ENCODE peak calls at places on chromosomes 7 and 10, in four cellular contexts. One of them, this sample, is unnamed.

GRCh38 chr7:99860281-99861127 is 16.3 kb downstream of the OR2AE1 start:
- DNase-seq in IMR-90: peak; percentile 52
- DNase-seq in H9: no peak
- DNase-seq in H1: no peak
- DNase-seq in this sample: no peak

GRCh38 chr7:115229401-115230083 is 307.6 kb downstream of the MDFIC start:
- DNase-seq in IMR-90: no peak
- DNase-seq in H9: no peak
- DNase-seq in H1: no peak
- DNase-seq in this sample: no peak

GRCh38 chr7:35630573-35630972 is 64.4 kb downstream of the HERPUD2 start:
- DNase-seq in IMR-90: peak; percentile 61
- DNase-seq in H9: no peak
- DNase-seq in H1: no peak
- DNase-seq in this sample: no peak

GRCh38 chr7:2929321-2930201 is 85.5 kb upstream of the GNA12 start:
- DNase-seq in IMR-90: no peak
- DNase-seq in H9: peak; percentile 21
- DNase-seq in H1: no peak
- DNase-seq in this sample: peak; percentile 13

GRCh38 chr10:22285130-22285529 is 31.1 kb upstream of the COMMD3 start:
- DNase-seq in IMR-90: no peak
- DNase-seq in H9: no peak
- DNase-seq in H1: no peak
- DNase-seq in this sample: no peak

GRCh38 chr7:1981201-1981877 is 251.4 kb downstream of the MAD1L1 start:
- DNase-seq in IMR-90: no peak
- DNase-seq in H9: no peak
- DNase-seq in H1: no peak
- DNase-seq in this sample: no peak

GRCh38 chr10:21293518-21294356 is 231.7 kb downstream of the SKIDA1 start:
- DNase-seq in IMR-90: no peak
- DNase-seq in H9: no peak
- DNase-seq in H1: no peak
- DNase-seq in this sample: peak; percentile 84

GRCh38 chr7:117053407-117053806 is 100.1 kb downstream of the ST7 start:
- DNase-seq in IMR-90: no peak
- DNase-seq in H9: no peak
- DNase-seq in H1: no peak
- DNase-seq in this sample: no peak

GRCh38 chr7:22884911-22885823 is 62.5 kb upstream of the TOMM7 start:
- DNase-seq in IMR-90: peak; percentile 33
- DNase-seq in H9: no peak
- DNase-seq in H1: no peak
- DNase-seq in this sample: no peak

GRCh38 chr7:89837515-89837914 is 316.8 kb upstream of the STEAP1 start:
- DNase-seq in IMR-90: no peak
- DNase-seq in H9: no peak
- DNase-seq in H1: no peak
- DNase-seq in this sample: peak; percentile 26

GRCh38 chr10:73553316-73553715 is 37.8 kb downstream of the USP54 start:
- DNase-seq in IMR-90: no peak
- DNase-seq in H9: no peak
- DNase-seq in H1: no peak
- DNase-seq in this sample: peak; percentile 37

GRCh38 chr10:27464993-27465392 is 39.1 kb upstream of the RAB18 start:
- DNase-seq in IMR-90: no peak
- DNase-seq in H9: no peak
- DNase-seq in H1: no peak
- DNase-seq in this sample: peak; percentile 76

GRCh38 chr7:63925626-63926460 is 72.8 kb upstream of the ZNF722 start:
- DNase-seq in IMR-90: no peak
- DNase-seq in H9: no peak
- DNase-seq in H1: no peak
- DNase-seq in this sample: no peak

GRCh38 chr10:12841426-12841825 is 160.1 kb downstream of the CCDC3 start:
- DNase-seq in IMR-90: no peak
- DNase-seq in H9: no peak
- DNase-seq in H1: no peak
- DNase-seq in this sample: no peak

GRCh38 chr7:107446531-107446930 is 23.3 kb upstream of the GPR22 start:
- DNase-seq in IMR-90: peak; percentile 79
- DNase-seq in H9: no peak
- DNase-seq in H1: no peak
- DNase-seq in this sample: no peak

GRCh38 chr7:44172803-44173424 is 16.3 kb downstream of the GCK start:
- DNase-seq in IMR-90: no peak
- DNase-seq in H9: no peak
- DNase-seq in H1: no peak
- DNase-seq in this sample: no peak

GRCh38 chr7:19407270-19407669 is 262.0 kb upstream of the FERD3L start:
- DNase-seq in IMR-90: no peak
- DNase-seq in H9: no peak
- DNase-seq in H1: no peak
- DNase-seq in this sample: no peak

GRCh38 chr10:4344544-4344994 is 481.4 kb upstream of the AKR1E2 start:
- DNase-seq in IMR-90: peak; percentile 100
- DNase-seq in H9: no peak
- DNase-seq in H1: peak; percentile 23
- DNase-seq in this sample: peak; percentile 91

GRCh38 chr7:12092499-12093130 is 118.5 kb upstream of the TMEM106B start:
- DNase-seq in IMR-90: peak; percentile 4
- DNase-seq in H9: no peak
- DNase-seq in H1: no peak
- DNase-seq in this sample: no peak

GRCh38 chr7:127536426-127537152 is 48.8 kb downstream of the GCC1 start:
- DNase-seq in IMR-90: no peak
- DNase-seq in H9: peak; percentile 29
- DNase-seq in H1: peak; percentile 3
- DNase-seq in this sample: peak; percentile 24

GRCh38 chr7:42502022-42502421 is 265.0 kb upstream of the GLI3 start:
- DNase-seq in IMR-90: no peak
- DNase-seq in H9: no peak
- DNase-seq in H1: no peak
- DNase-seq in this sample: no peak

GRCh38 chr7:23239709-23240108 is 6.9 kb upstream of the GPNMB start:
- DNase-seq in IMR-90: no peak
- DNase-seq in H9: no peak
- DNase-seq in H1: no peak
- DNase-seq in this sample: no peak

GRCh38 chr7:155066417-155066950 is 3.6 kb upstream of the HTR5A start:
- DNase-seq in IMR-90: peak; percentile 79
- DNase-seq in H9: peak; percentile 34
- DNase-seq in H1: no peak
- DNase-seq in this sample: peak; percentile 10

GRCh38 chr7:19749658-19750057 is 23.8 kb downstream of the TMEM196 start:
- DNase-seq in IMR-90: no peak
- DNase-seq in H9: no peak
- DNase-seq in H1: no peak
- DNase-seq in this sample: no peak

GRCh38 chr10:86953747-86954680 is 3.4 kb downstream of the MMRN2 start:
- DNase-seq in IMR-90: peak; percentile 35
- DNase-seq in H9: peak; percentile 97
- DNase-seq in H1: peak; percentile 88
- DNase-seq in this sample: peak; percentile 99

GRCh38 chr10:114825513-114826253 is 4.1 kb downstream of the FHIP2A start:
- DNase-seq in IMR-90: peak; percentile 96
- DNase-seq in H9: no peak
- DNase-seq in H1: no peak
- DNase-seq in this sample: no peak

GRCh38 chr10:15197911-15198310 is 29.4 kb upstream of the NMT2 start:
- DNase-seq in IMR-90: no peak
- DNase-seq in H9: no peak
- DNase-seq in H1: no peak
- DNase-seq in this sample: no peak

GRCh38 chr10:24415455-24416169 is 206.7 kb downstream of the KIAA1217 start:
- DNase-seq in IMR-90: peak; percentile 22
- DNase-seq in H9: no peak
- DNase-seq in H1: no peak
- DNase-seq in this sample: peak; percentile 16

GRCh38 chr7:44615149-44615611 is 8.8 kb downstream of the OGDH start:
- DNase-seq in IMR-90: peak; percentile 48
- DNase-seq in H9: no peak
- DNase-seq in H1: no peak
- DNase-seq in this sample: peak; percentile 78

GRCh38 chr7:77391230-77391629 is 24.9 kb downstream of the GSAP start:
- DNase-seq in IMR-90: no peak
- DNase-seq in H9: no peak
- DNase-seq in H1: no peak
- DNase-seq in this sample: no peak

GRCh38 chr7:140671966-140672365 is 779 bp upstream of the ADCK2 start:
- DNase-seq in IMR-90: no peak
- DNase-seq in H9: peak; percentile 48
- DNase-seq in H1: no peak
- DNase-seq in this sample: no peak

GRCh38 chr7:141974831-141975230 is 1.3 kb upstream of the TAS2R38 start:
- DNase-seq in IMR-90: no peak
- DNase-seq in H9: no peak
- DNase-seq in H1: no peak
- DNase-seq in this sample: peak; percentile 47

GRCh38 chr7:121228779-121229178 is 100.0 kb upstream of the WNT16 start:
- DNase-seq in IMR-90: no peak
- DNase-seq in H9: no peak
- DNase-seq in H1: no peak
- DNase-seq in this sample: no peak

GRCh38 chr10:104456817-104457657 is 103.4 kb downstream of the CFAP58 start:
- DNase-seq in IMR-90: no peak
- DNase-seq in H9: no peak
- DNase-seq in H1: no peak
- DNase-seq in this sample: no peak

GRCh38 chr10:119701861-119702260 is 24.0 kb upstream of the INPP5F start:
- DNase-seq in IMR-90: peak; percentile 48
- DNase-seq in H9: no peak
- DNase-seq in H1: no peak
- DNase-seq in this sample: no peak

GRCh38 chr10:71766717-71767419 is 6.5 kb downstream of the VSIR start:
- DNase-seq in IMR-90: peak; percentile 95
- DNase-seq in H9: no peak
- DNase-seq in H1: no peak
- DNase-seq in this sample: peak; percentile 73

GRCh38 chr10:131586958-131587357 is 275.4 kb upstream of the TCERG1L start:
- DNase-seq in IMR-90: no peak
- DNase-seq in H9: no peak
- DNase-seq in H1: no peak
- DNase-seq in this sample: no peak
- H4K5ac ChIP-seq in IMR-90: no peak overlapping the region
- H4K5ac ChIP-seq in H9: no peak overlapping the region
- H4K5ac ChIP-seq in H1: no peak overlapping the region
- H4K5ac ChIP-seq in this sample: no peak overlapping the region

DNA sequence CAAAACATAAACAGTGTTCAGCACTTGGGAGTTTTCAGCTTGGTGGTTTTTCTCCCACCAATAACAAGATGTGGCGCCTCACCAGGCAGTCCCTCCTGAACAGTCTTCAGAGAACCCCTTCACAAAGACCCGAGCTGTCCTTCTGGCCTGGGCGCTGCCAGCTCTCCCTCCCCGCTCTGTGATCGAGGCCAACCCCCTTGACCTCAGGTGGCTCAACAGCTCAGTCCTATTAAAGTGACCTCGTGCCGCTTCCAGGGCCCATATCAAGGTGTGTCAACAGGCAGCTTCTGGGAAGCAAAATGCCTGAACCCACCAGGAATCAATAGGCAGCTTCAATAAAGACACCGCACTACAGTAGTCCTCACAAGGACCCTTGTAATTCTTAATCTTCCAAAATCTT is 63.3 kb downstream of the CHST15 start:
- DNase-seq in IMR-90: no peak
- DNase-seq in H9: no peak
- DNase-seq in H1: no peak
- DNase-seq in this sample: no peak
- H4K5ac ChIP-seq in IMR-90: no peak overlapping the region
- H4K5ac ChIP-seq in H9: no peak overlapping the region
- H4K5ac ChIP-seq in H1: no peak overlapping the region
- H4K5ac ChIP-seq in this sample: no peak overlapping the region

GRCh38 chr7:88037050-88037449 is 103.0 kb downstream of the ADAM22 start:
- DNase-seq in IMR-90: no peak
- DNase-seq in H9: no peak
- DNase-seq in H1: no peak
- DNase-seq in this sample: no peak

GRCh38 chr7:88034083-88034695 is 100.1 kb downstream of the ADAM22 start:
- DNase-seq in IMR-90: no peak
- DNase-seq in H9: no peak
- DNase-seq in H1: no peak
- DNase-seq in this sample: no peak
- H4K5ac ChIP-seq in IMR-90: no peak overlapping the region
- H4K5ac ChIP-seq in H9: no peak overlapping the region
- H4K5ac ChIP-seq in H1: no peak overlapping the region
- H4K5ac ChIP-seq in this sample: no peak overlapping the region

GRCh38 chr7:65971021-65971420 is 11.0 kb downstream of the GUSB start:
- DNase-seq in IMR-90: no peak
- DNase-seq in H9: no peak
- DNase-seq in H1: no peak
- DNase-seq in this sample: no peak
- H4K5ac ChIP-seq in IMR-90: no peak overlapping the region
- H4K5ac ChIP-seq in H9: no peak overlapping the region
- H4K5ac ChIP-seq in H1: no peak overlapping the region
- H4K5ac ChIP-seq in this sample: no peak overlapping the region

DNA sequence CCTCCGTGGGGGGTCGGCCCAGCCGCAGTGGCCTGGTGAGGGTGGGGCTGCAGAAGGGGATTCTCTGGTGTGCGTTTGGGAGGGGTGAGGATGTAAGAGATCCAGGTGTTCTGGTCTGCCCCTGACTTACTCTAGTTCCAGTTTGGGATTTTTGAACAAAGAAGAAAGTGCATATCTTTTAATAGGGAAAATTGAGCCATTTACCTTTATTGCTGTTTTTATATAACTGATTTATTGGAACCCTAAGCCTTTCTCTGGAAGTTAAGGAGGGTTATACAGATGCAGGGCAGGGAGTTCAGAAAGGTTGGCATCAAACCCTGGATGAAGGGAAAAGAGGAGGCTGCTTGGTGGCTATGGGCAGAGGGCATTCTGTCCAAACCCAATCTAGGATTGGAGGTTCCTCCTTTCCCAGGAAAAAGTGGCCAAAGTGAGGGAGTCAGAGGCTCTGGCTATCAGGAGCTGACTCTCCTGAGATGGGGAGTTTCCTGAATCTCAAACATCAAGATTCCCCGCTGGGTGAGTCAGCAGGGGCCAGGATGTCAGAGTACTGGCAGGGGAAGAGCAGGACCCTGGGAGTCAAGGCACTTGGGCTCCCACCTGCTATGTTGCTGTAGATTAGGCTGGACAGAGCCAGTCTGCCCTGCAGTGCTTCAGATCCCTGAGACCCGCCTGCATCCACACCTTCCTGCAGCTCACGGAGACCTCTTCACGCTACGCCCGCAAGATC is 67.5 kb downstream of the CLIP2 start:
- DNase-seq in IMR-90: peak; percentile 53
- DNase-seq in H9: no peak
- DNase-seq in H1: no peak
- DNase-seq in this sample: peak; percentile 18
- H4K5ac ChIP-seq in IMR-90: no peak overlapping the region
- H4K5ac ChIP-seq in H9: no peak overlapping the region
- H4K5ac ChIP-seq in H1: no peak overlapping the region
- H4K5ac ChIP-seq in this sample: no peak overlapping the region

GRCh38 chr7:4240813-4241612 is 441.1 kb upstream of the FOXK1 start:
- DNase-seq in IMR-90: no peak
- DNase-seq in H9: no peak
- DNase-seq in H1: no peak
- DNase-seq in this sample: no peak
- H4K5ac ChIP-seq in IMR-90: no peak overlapping the region
- H4K5ac ChIP-seq in H9: no peak overlapping the region
- H4K5ac ChIP-seq in H1: no peak overlapping the region
- H4K5ac ChIP-seq in this sample: no peak overlapping the region

GRCh38 chr10:81541517-81541916 is 333.5 kb upstream of the NRG3 start:
- DNase-seq in IMR-90: no peak
- DNase-seq in H9: no peak
- DNase-seq in H1: no peak
- DNase-seq in this sample: no peak
- H4K5ac ChIP-seq in IMR-90: no peak overlapping the region
- H4K5ac ChIP-seq in H9: no peak overlapping the region
- H4K5ac ChIP-seq in H1: no peak overlapping the region
- H4K5ac ChIP-seq in this sample: no peak overlapping the region

This sample was measured in mesendoderm.